ENCODE peak calls at places on chromosomes 3 and 15, in five cellular contexts. A is stimulated activated CD8-positive, alpha-beta memory T cell treated with anti-CD3 and anti-CD28 coated beads, Interleukin-7, amount 100 ng/mL, for 24 hours; I is AG09309; Q is ACHN; Z is AG08395. C is an unnamed sample.

GRCh38 chr3:48402281-48402732 is 27.6 kb downstream of the PLXNB1 start:
- DNase-seq in A (no peak), I (peak), Q (peak), Z (peak), C (no peak)

GRCh38 chr3:48695113-48695753 is 9.5 kb upstream of the NCKIPSD start:
- DNase-seq in Q (no peak), I (no peak), Z (peak), A (no peak), C (no peak)

GRCh38 chr15:60121845-60122244 is 117.7 kb downstream of the FOXB1 start:
- DNase-seq in A (no peak), Q (no peak), I (no peak), Z (no peak), C (peak)

GRCh38 chr3:102471001-102471400 is 36.2 kb downstream of the ZPLD1 start:
- DNase-seq in Z (no peak), I (no peak), A (no peak), Q (no peak), C (peak)

GRCh38 chr3:189978753-189979152 is 141.9 kb downstream of the P3H2 start:
- DNase-seq in I (peak), A (no peak), Q (no peak), Z (no peak), C (no peak)

GRCh38 chr15:95520922-95521321 is 809.6 kb upstream of the NR2F2 start:
- DNase-seq in I (no peak), A (no peak), Z (no peak), Q (no peak), C (no peak)

GRCh38 chr15:92930776-92931175 is 30.7 kb downstream of the CHD2 start:
- DNase-seq in I (peak), Z (peak), A (no peak), Q (peak), C (no peak)

GRCh38 chr15:99433026-99433756 is 132.6 kb upstream of the MEF2A start:
- DNase-seq in A (no peak), Q (no peak), I (no peak), Z (peak), C (peak)

GRCh38 chr3:5250467-5251195 is 63.1 kb downstream of the EDEM1 start:
- DNase-seq in Q (no peak), A (no peak), Z (peak), I (no peak), C (no peak)

GRCh38 chr3:30221622-30222021 is 384.8 kb upstream of the TGFBR2 start:
- DNase-seq in A (no peak), Z (peak), Q (no peak), I (no peak), C (no peak)

GRCh38 chr15:90871097-90871715 is 2.8 kb downstream of the FURIN start:
- DNase-seq in Q (no peak), Z (peak), A (no peak), I (no peak), C (peak)